ENCODE peak calls at places on chromosomes 16 and 17, in six cellular contexts. J, P, Q, N, F and W are unnamed samples. For H3K4me1 and H3K36me3, the result is how much of the 10 kb centered on the place peaks cover.

GRCh38 chr17:57522436-57523005 is 222.6 kb downstream of the CCDC182 start:
- DNase-seq in J (no peak), P (no peak), Q (no peak), N (no peak), F (no peak), W (no peak)

GRCh38 chr17:28057731-28058246 is 15.3 kb downstream of the NLK start:
- DNase-seq in J (no peak), P (no peak), Q (no peak), N (peak), F (no peak), W (no peak)

GRCh38 chr17:68355093-68355492 is 63.8 kb downstream of the ARSG start:
- DNase-seq in J (no peak), P (no peak), Q (no peak), N (peak), F (no peak), W (no peak)

GRCh38 chr16:9650284-9650683 is 531.9 kb downstream of the GRIN2A start:
- DNase-seq in J (no peak), P (no peak), Q (no peak), N (no peak), F (no peak), W (peak)

GRCh38 chr16:10266809-10267208 is 84.6 kb upstream of the GRIN2A start:
- DNase-seq in J (no peak), P (no peak), Q (no peak), N (no peak), F (no peak), W (no peak)

GRCh38 chr16:2898831-2899563 is 12.7 kb upstream of the FLYWCH1 start:
- DNase-seq in J (peak), P (no peak), Q (no peak), N (no peak), F (no peak), W (no peak)

GRCh38 chr16:86502856-86503748 is 7.2 kb upstream of the FOXF1 start:
- DNase-seq in J (peak), P (peak), Q (no peak), N (no peak), F (no peak), W (no peak)

GRCh38 chr17:74768763-74769114 is 7.4 kb downstream of the NAT9 start:
- DNase-seq in J (no peak), P (no peak), Q (no peak), N (no peak), F (no peak), W (no peak)

GRCh38 chr17:78142113-78142861 is 3.9 kb upstream of the C17orf99 start:
- DNase-seq in J (no peak), P (no peak), Q (no peak), N (no peak), F (no peak), W (peak)

GRCh38 chr17:66776999-66777688 is 57.8 kb upstream of the CACNG5 start:
- DNase-seq in J (no peak), P (no peak), Q (no peak), N (no peak), F (no peak), W (no peak)

DNA sequence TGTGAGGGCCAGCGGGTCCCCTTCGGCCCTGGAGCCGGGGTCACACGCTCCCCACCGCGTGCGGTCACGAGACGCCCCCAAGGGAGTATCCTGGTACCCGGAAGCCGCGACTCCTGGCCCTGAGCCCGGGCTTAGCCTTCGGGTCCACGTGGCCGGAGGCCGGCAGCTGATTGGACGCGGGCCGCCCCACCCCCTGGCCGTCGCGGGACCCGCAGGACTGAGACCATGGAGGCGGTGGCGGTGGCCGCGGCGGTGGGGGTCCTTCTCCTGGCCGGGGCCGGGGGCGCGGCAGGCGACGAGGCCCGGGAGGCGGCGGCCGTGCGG is at the start of gene NAGLU:
- DNase-seq in J (peak), P (peak), Q (peak), N (peak), F (peak), W (peak)
- H3K4me1 ChIP-seq in J (under half), P (under half), Q (under half), N (under half), F (under half), W (under half)

DNA sequence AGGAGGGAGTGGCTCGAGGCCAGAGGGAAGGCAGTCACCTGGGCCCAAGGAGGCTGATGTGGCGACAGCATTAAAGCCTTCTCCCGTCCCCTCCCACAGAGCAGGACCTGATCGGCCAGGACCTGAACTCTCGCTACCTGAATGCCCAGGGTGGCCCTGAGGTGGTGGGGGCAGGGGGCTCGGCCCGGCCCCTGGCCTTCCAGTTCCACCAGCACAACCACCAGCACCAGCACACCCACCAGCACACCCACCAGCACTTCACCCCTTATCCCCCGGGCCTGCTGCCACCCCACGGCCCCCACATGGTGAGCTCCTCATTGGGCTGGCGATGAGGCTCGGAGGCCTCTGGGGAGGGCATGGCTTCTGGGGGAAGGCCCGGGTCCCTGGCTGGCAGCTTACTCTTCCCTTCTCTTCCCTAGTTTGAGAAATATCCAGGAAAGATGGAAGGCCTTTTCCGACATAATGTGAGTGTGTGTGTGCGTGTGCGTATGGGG is 6.4 kb downstream of the FBRS start:
- DNase-seq in J (no peak), P (no peak), Q (no peak), N (no peak), F (no peak), W (no peak)
- H3K36me3 ChIP-seq in J (under half), P (under half), Q (under half), N (half or more), F (half or more), W (half or more)

GRCh38 chr16:60107467-60107866 is 1373.4 kb upstream of the GOT2 start:
- DNase-seq in J (no peak), P (no peak), Q (no peak), N (no peak), F (no peak), W (no peak)
- H3K4me1 ChIP-seq in J (under half), P (under half), Q (under half), N (under half), F (under half), W (under half)

DNA sequence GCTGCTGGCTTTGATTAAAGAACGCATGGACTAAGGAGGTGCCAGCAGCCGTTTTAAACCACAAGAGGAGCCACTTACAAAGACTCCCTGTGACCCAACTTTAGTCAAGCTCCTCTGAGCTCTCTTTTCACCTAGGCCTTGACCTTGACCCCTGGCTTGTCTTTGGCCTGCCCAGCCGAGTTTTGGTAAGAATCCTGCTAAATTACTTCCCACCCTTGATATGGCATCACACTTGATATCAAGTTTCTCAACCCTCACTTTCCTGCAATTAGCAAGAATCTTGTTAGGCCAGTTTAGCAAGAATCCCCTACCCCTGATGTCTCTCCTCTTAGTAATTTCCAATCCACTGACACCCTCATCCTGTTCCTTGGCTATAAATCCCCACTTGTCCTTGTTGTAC is 232.8 kb upstream of the SALL1 start:
- DNase-seq in J (no peak), P (no peak), Q (no peak), N (no peak), F (no peak), W (peak)
- H3K36me3 ChIP-seq in J (under half), P (under half), Q (under half), N (under half), F (under half), W (under half)

DNA sequence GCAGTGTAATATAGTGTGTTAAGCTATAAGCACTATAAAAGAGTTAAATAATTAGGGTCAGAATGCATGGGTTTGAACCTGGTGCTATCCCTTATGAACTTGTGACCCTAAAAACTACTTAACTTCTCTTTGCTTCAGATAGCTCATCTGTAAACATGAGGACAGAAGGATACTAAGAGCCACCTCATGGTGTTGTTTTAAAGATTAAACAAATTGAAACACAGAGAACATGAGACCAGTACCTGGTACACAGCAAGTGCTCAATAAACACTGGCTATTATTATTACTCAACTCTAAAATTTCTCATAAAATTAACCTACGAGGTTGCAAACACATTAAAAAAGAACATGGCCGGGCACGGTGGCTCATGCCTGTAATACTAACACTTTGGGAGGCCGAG is 43.3 kb downstream of the SMURF2 start:
- DNase-seq in J (no peak), P (no peak), Q (no peak), N (no peak), F (no peak), W (no peak)
- H3K4me1 ChIP-seq in J (under half), P (under half), Q (under half), N (under half), F (under half), W (under half)

DNA sequence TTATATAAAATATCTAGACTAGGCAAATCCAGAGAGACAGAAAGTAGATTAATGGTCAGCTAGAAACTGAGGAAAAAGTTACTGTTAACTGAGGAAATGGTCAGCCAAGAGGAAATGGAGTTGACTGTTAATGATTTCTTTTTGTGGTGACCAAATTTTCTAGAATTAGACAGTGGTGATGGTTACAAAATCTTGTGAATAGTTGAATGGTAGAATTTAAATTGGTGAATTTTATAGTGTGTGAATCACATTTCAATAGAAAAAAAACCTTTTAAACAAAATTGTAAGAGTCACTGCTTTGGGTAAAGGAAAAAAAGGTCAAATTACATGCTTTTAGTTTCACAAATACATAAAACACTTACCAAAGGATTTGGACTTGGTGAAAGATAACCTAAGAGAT is 30.0 kb downstream of the APPBP2 start:
- DNase-seq in J (no peak), P (no peak), Q (no peak), N (no peak), F (no peak), W (no peak)
- H3K36me3 ChIP-seq in J (half or more), P (under half), Q (under half), N (half or more), F (half or more), W (half or more)

GRCh38 chr16:19713697-19714096 is 4.3 kb downstream of the KNOP1 start:
- DNase-seq in J (no peak), P (no peak), Q (no peak), N (no peak), F (no peak), W (no peak)
- H3K4me1 ChIP-seq in J (under half), P (under half), Q (under half), N (under half), F (under half), W (under half)